ENCODE peak calls at places on chromosome 6, in six cellular contexts. One of them, this sample, is unnamed.

GRCh38 chr6:106997392-106998257 is 23.1 kb upstream of the CD24 start:
- DNase-seq in C1 segment of cervical spinal cord: no peak
- DNase-seq in OCI-M1: peak; percentile 88
- DNase-seq in AG09319: peak; percentile 12
- DNase-seq in thyroid gland: peak; percentile 44
- DNase-seq in epithelial cell of esophagus: peak; percentile 73
- DNase-seq in this sample: peak; percentile 78

GRCh38 chr6:141443668-141444067 is 689.1 kb upstream of the GJE1 start:
- DNase-seq in C1 segment of cervical spinal cord: no peak
- DNase-seq in OCI-M1: no peak
- DNase-seq in AG09319: no peak
- DNase-seq in thyroid gland: no peak
- DNase-seq in epithelial cell of esophagus: no peak
- DNase-seq in this sample: no peak

GRCh38 chr6:16639689-16640480 is 121.4 kb downstream of the ATXN1 start:
- DNase-seq in C1 segment of cervical spinal cord: no peak
- DNase-seq in OCI-M1: no peak
- DNase-seq in AG09319: no peak
- DNase-seq in thyroid gland: no peak
- DNase-seq in epithelial cell of esophagus: peak; percentile 83
- DNase-seq in this sample: peak; percentile 12

GRCh38 chr6:122733259-122733658 is 46.3 kb upstream of the FABP7 start:
- DNase-seq in C1 segment of cervical spinal cord: no peak
- DNase-seq in OCI-M1: no peak
- DNase-seq in AG09319: no peak
- DNase-seq in thyroid gland: no peak
- DNase-seq in epithelial cell of esophagus: peak; percentile 21
- DNase-seq in this sample: peak; percentile 23

GRCh38 chr6:125747589-125748533 is 1.6 kb upstream of the HEY2 start:
- DNase-seq in C1 segment of cervical spinal cord: no peak
- DNase-seq in OCI-M1: peak; percentile 79
- DNase-seq in AG09319: no peak
- DNase-seq in thyroid gland: peak; percentile 51
- DNase-seq in epithelial cell of esophagus: peak; percentile 79
- DNase-seq in this sample: peak; percentile 81

GRCh38 chr6:73491371-73491770 is 29.5 kb downstream of the EEF1A1 start:
- DNase-seq in C1 segment of cervical spinal cord: no peak
- DNase-seq in OCI-M1: no peak
- DNase-seq in AG09319: no peak
- DNase-seq in thyroid gland: no peak
- DNase-seq in epithelial cell of esophagus: peak; percentile 7
- DNase-seq in this sample: no peak

GRCh38 chr6:3226422-3227362 is 761 bp downstream of the TUBB2B start:
- DNase-seq in C1 segment of cervical spinal cord: no peak
- DNase-seq in OCI-M1: peak; percentile 90
- DNase-seq in AG09319: no peak
- DNase-seq in thyroid gland: peak; percentile 42
- DNase-seq in epithelial cell of esophagus: no peak
- DNase-seq in this sample: peak; percentile 74

GRCh38 chr6:136587527-136587926 is 37.3 kb upstream of the MAP7 start:
- DNase-seq in C1 segment of cervical spinal cord: no peak
- DNase-seq in OCI-M1: no peak
- DNase-seq in AG09319: no peak
- DNase-seq in thyroid gland: no peak
- DNase-seq in epithelial cell of esophagus: no peak
- DNase-seq in this sample: peak; percentile 29

GRCh38 chr6:26217714-26218075 is 130.5 kb downstream of the HFE start:
- DNase-seq in C1 segment of cervical spinal cord: no peak
- DNase-seq in OCI-M1: no peak
- DNase-seq in AG09319: no peak
- DNase-seq in thyroid gland: no peak
- DNase-seq in epithelial cell of esophagus: peak; percentile 38
- DNase-seq in this sample: peak; percentile 65

GRCh38 chr6:160055378-160055777 is 66.2 kb upstream of the SLC22A1 start:
- DNase-seq in C1 segment of cervical spinal cord: no peak
- DNase-seq in OCI-M1: no peak
- DNase-seq in AG09319: no peak
- DNase-seq in thyroid gland: no peak
- DNase-seq in epithelial cell of esophagus: no peak
- DNase-seq in this sample: peak; percentile 37

This sample was measured in DMS53.